ENCODE peak calls at places on chromosomes 6 and 20, in nine cellular contexts. D, U, P, X, Q, W, M, E and L are unnamed samples.

GRCh38 chr6:75230484-75231325 is 12.9 kb downstream of the COX7A2 start:
- DNase-seq in D (peak), U (no peak), P (peak), X (peak), Q (no peak), W (no peak), M (peak), E (no peak), L (no peak)

GRCh38 chr6:155066371-155066770 is 71.3 kb downstream of the TIAM2 start:
- DNase-seq in D (no peak), U (no peak), P (no peak), X (no peak), Q (no peak), W (no peak), M (no peak), E (no peak), L (no peak)

GRCh38 chr6:27161946-27162603 is 85.4 kb upstream of the PRSS16 start:
- DNase-seq in D (peak), U (no peak), P (peak), X (peak), Q (no peak), W (no peak), M (peak), E (peak), L (peak)

GRCh38 chr20:1524004-1524403 is 32.8 kb upstream of the SIRPB2 start:
- DNase-seq in D (no peak), U (no peak), P (peak), X (no peak), Q (no peak), W (no peak), M (no peak), E (no peak), L (no peak)

GRCh38 chr6:89023591-89024441 is 56.7 kb upstream of the PNRC1 start:
- DNase-seq in D (no peak), U (no peak), P (peak), X (peak), Q (no peak), W (no peak), M (no peak), E (no peak), L (no peak)

GRCh38 chr6:33761922-33762629 is 15.4 kb upstream of the IP6K3 start:
- DNase-seq in D (peak), U (peak), P (peak), X (no peak), Q (no peak), W (peak), M (peak), E (peak), L (peak)

GRCh38 chr6:29791786-29792122 is 35.9 kb upstream of the HLA-G start:
- DNase-seq in D (no peak), U (no peak), P (peak), X (no peak), Q (no peak), W (no peak), M (no peak), E (no peak), L (no peak)

GRCh38 chr6:5763871-5764270 is 242.9 kb downstream of the NRN1 start:
- DNase-seq in D (no peak), U (no peak), P (no peak), X (peak), Q (no peak), W (no peak), M (peak), E (no peak), L (no peak)

GRCh38 chr6:81475646-81476045 is 276.8 kb downstream of the TENT5A start:
- DNase-seq in D (no peak), U (no peak), P (no peak), X (no peak), Q (no peak), W (no peak), M (no peak), E (no peak), L (no peak)

GRCh38 chr20:8946036-8946926 is 122.6 kb upstream of the PLCB4 start:
- DNase-seq in D (no peak), U (no peak), P (no peak), X (no peak), Q (no peak), W (no peak), M (no peak), E (no peak), L (no peak)

GRCh38 chr6:34152806-34153565 is 7.1 kb upstream of the GRM4 start:
- DNase-seq in D (no peak), U (no peak), P (no peak), X (no peak), Q (peak), W (no peak), M (peak), E (no peak), L (no peak)

GRCh38 chr20:63739129-63740069 is at the start of gene SLC2A4RG:
- DNase-seq in D (peak), U (peak), P (peak), X (peak), Q (peak), W (peak), M (peak), E (peak), L (peak)

GRCh38 chr20:18639501-18639979 is 51.7 kb downstream of the DTD1 start:
- DNase-seq in D (no peak), U (no peak), P (peak), X (no peak), Q (no peak), W (no peak), M (no peak), E (no peak), L (no peak)

GRCh38 chr6:63804381-63804956 is 168.9 kb downstream of the PHF3 start:
- DNase-seq in D (no peak), U (no peak), P (peak), X (peak), Q (no peak), W (no peak), M (no peak), E (no peak), L (no peak)

GRCh38 chr6:168104636-168105035 is 25.6 kb upstream of the FRMD1 start:
- DNase-seq in D (no peak), U (no peak), P (no peak), X (no peak), Q (peak), W (no peak), M (no peak), E (no peak), L (no peak)

GRCh38 chr20:8150591-8150990 is 18.5 kb downstream of the PLCB1 start:
- DNase-seq in D (no peak), U (no peak), P (no peak), X (no peak), Q (no peak), W (no peak), M (no peak), E (no peak), L (no peak)

GRCh38 chr20:40633123-40633850 is 55.7 kb downstream of the MAFB start:
- DNase-seq in D (no peak), U (peak), P (no peak), X (no peak), Q (peak), W (no peak), M (no peak), E (no peak), L (no peak)

GRCh38 chr20:4573564-4574355 is 147.9 kb upstream of the PRND start:
- DNase-seq in D (no peak), U (no peak), P (peak), X (peak), Q (no peak), W (no peak), M (no peak), E (peak), L (no peak)

GRCh38 chr6:154773610-154774089 is 40.4 kb downstream of the SCAF8 start:
- DNase-seq in D (no peak), U (no peak), P (no peak), X (no peak), Q (no peak), W (no peak), M (no peak), E (no peak), L (no peak)

GRCh38 chr20:11003341-11003740 is 329.5 kb upstream of the JAG1 start:
- DNase-seq in D (no peak), U (no peak), P (no peak), X (no peak), Q (no peak), W (no peak), M (no peak), E (no peak), L (no peak)

GRCh38 chr20:18971574-18971973 is 158.0 kb downstream of the SCP2D1 start:
- DNase-seq in D (no peak), U (no peak), P (no peak), X (no peak), Q (peak), W (no peak), M (no peak), E (no peak), L (no peak)

GRCh38 chr6:37647765-37648085 is 50.0 kb downstream of the MDGA1 start:
- DNase-seq in D (no peak), U (no peak), P (no peak), X (no peak), Q (no peak), W (no peak), M (no peak), E (no peak), L (no peak)

GRCh38 chr6:14074723-14075503 is 42.7 kb upstream of the CD83 start:
- DNase-seq in D (peak), U (no peak), P (peak), X (peak), Q (no peak), W (no peak), M (no peak), E (no peak), L (no peak)

GRCh38 chr20:43681991-43682410 is 15.1 kb downstream of the MYBL2 start:
- DNase-seq in D (no peak), U (no peak), P (no peak), X (no peak), Q (no peak), W (no peak), M (no peak), E (no peak), L (no peak)

GRCh38 chr6:140018588-140018987 is 644.1 kb upstream of the CITED2 start:
- DNase-seq in D (no peak), U (no peak), P (no peak), X (no peak), Q (no peak), W (no peak), M (no peak), E (no peak), L (no peak)

GRCh38 chr6:109687271-109687721 is 3.7 kb downstream of the AK9 start:
- DNase-seq in D (no peak), U (no peak), P (peak), X (peak), Q (peak), W (no peak), M (no peak), E (peak), L (peak)

GRCh38 chr6:112296122-112296521 is 41.8 kb upstream of the LAMA4 start:
- DNase-seq in D (peak), U (no peak), P (peak), X (peak), Q (no peak), W (no peak), M (peak), E (no peak), L (peak)

GRCh38 chr6:159761135-159761872 is 541 bp upstream of the ACAT2 start:
- DNase-seq in D (peak), U (no peak), P (peak), X (no peak), Q (no peak), W (peak), M (peak), E (peak), L (peak)

GRCh38 chr6:143705564-143705963 is 27.8 kb downstream of the PHACTR2 start:
- DNase-seq in D (no peak), U (no peak), P (no peak), X (no peak), Q (no peak), W (no peak), M (no peak), E (no peak), L (no peak)

GRCh38 chr6:72894091-72894490 is 272.2 kb downstream of the KCNQ5 start:
- DNase-seq in D (no peak), U (no peak), P (no peak), X (peak), Q (no peak), W (no peak), M (no peak), E (no peak), L (no peak)

GRCh38 chr6:134550604-134551003 is 232.7 kb upstream of the SGK1 start:
- DNase-seq in D (no peak), U (no peak), P (peak), X (no peak), Q (no peak), W (peak), M (no peak), E (no peak), L (no peak)

GRCh38 chr6:75210885-75211739 is 5.3 kb upstream of the COL12A1 start:
- DNase-seq in D (peak), U (no peak), P (peak), X (peak), Q (no peak), W (peak), M (peak), E (no peak), L (peak)

GRCh38 chr6:35796236-35796635 is 887 bp downstream of the CLPS start:
- DNase-seq in D (no peak), U (no peak), P (no peak), X (no peak), Q (no peak), W (no peak), M (no peak), E (no peak), L (no peak)

GRCh38 chr6:41780623-41781301 is at the start of gene PRICKLE4:
- DNase-seq in D (peak), U (peak), P (peak), X (peak), Q (no peak), W (peak), M (peak), E (no peak), L (no peak)

GRCh38 chr6:35209081-35209480 is 4.7 kb upstream of the SCUBE3 start:
- DNase-seq in D (no peak), U (no peak), P (no peak), X (no peak), Q (no peak), W (no peak), M (no peak), E (no peak), L (no peak)

GRCh38 chr20:19129306-19129705 is 83.1 kb upstream of the SLC24A3 start:
- DNase-seq in D (no peak), U (no peak), P (no peak), X (no peak), Q (no peak), W (no peak), M (no peak), E (no peak), L (no peak)

GRCh38 chr20:48986899-48987298 is 59.2 kb upstream of the CSE1L start:
- DNase-seq in D (no peak), U (no peak), P (peak), X (no peak), Q (no peak), W (no peak), M (no peak), E (no peak), L (no peak)

GRCh38 chr6:107698146-107698545 is 126.0 kb downstream of the SCML4 start:
- DNase-seq in D (no peak), U (no peak), P (peak), X (peak), Q (no peak), W (no peak), M (peak), E (no peak), L (no peak)

GRCh38 chr6:52162940-52163908 is 23.0 kb upstream of the IL17A start:
- DNase-seq in D (no peak), U (no peak), P (peak), X (peak), Q (no peak), W (no peak), M (no peak), E (no peak), L (no peak)